ENCODE peak calls at places on chromosome 18, in nine cellular contexts. One of them, this sample, is unnamed.

GRCh38 chr18:51610481-51610880 is 413.0 kb upstream of the MEX3C start:
- DNase-seq in AG04449: no peak
- DNase-seq in ascending aorta: no peak
- DNase-seq in heart right ventricle: no peak
- DNase-seq in RWPE1: no peak
- DNase-seq in BJ: no peak
- DNase-seq in endothelial cell: no peak
- DNase-seq in nephron progenitor cell: no peak
- DNase-seq in left ventricle myocardium inferior: no peak
- DNase-seq in this sample: no peak

GRCh38 chr18:56550121-56550520 is 88.3 kb downstream of the TXNL1 start:
- DNase-seq in RWPE1: no peak
- DNase-seq in left ventricle myocardium inferior: no peak
- DNase-seq in AG04449: no peak
- DNase-seq in endothelial cell: no peak
- DNase-seq in nephron progenitor cell: no peak
- DNase-seq in ascending aorta: no peak
- DNase-seq in BJ: no peak
- DNase-seq in heart right ventricle: no peak
- DNase-seq in this sample: no peak

GRCh38 chr18:59918320-59918755 is 18.5 kb downstream of the PMAIP1 start:
- DNase-seq in BJ: no peak
- DNase-seq in left ventricle myocardium inferior: peak; percentile 30
- DNase-seq in heart right ventricle: no peak
- DNase-seq in nephron progenitor cell: peak; percentile 17
- DNase-seq in endothelial cell: no peak
- DNase-seq in RWPE1: peak; percentile 64
- DNase-seq in ascending aorta: no peak
- DNase-seq in AG04449: no peak
- DNase-seq in this sample: no peak

GRCh38 chr18:27652480-27653121 is 467.5 kb upstream of the CHST9 start:
- DNase-seq in heart right ventricle: peak; percentile 10
- DNase-seq in nephron progenitor cell: no peak
- DNase-seq in AG04449: no peak
- DNase-seq in BJ: no peak
- DNase-seq in endothelial cell: no peak
- DNase-seq in RWPE1: no peak
- DNase-seq in ascending aorta: no peak
- DNase-seq in left ventricle myocardium inferior: no peak
- DNase-seq in this sample: no peak

GRCh38 chr18:55732227-55733106 is 144.5 kb upstream of the TCF4 start:
- DNase-seq in endothelial cell: no peak
- DNase-seq in nephron progenitor cell: no peak
- DNase-seq in RWPE1: no peak
- DNase-seq in ascending aorta: no peak
- DNase-seq in AG04449: no peak
- DNase-seq in BJ: no peak
- DNase-seq in heart right ventricle: no peak
- DNase-seq in left ventricle myocardium inferior: no peak
- DNase-seq in this sample: no peak

GRCh38 chr18:13272411-13272810 is 53.9 kb downstream of the LDLRAD4 start:
- DNase-seq in ascending aorta: no peak
- DNase-seq in endothelial cell: no peak
- DNase-seq in BJ: no peak
- DNase-seq in RWPE1: no peak
- DNase-seq in AG04449: no peak
- DNase-seq in nephron progenitor cell: no peak
- DNase-seq in left ventricle myocardium inferior: peak; percentile 59
- DNase-seq in heart right ventricle: peak; percentile 44
- DNase-seq in this sample: no peak

GRCh38 chr18:44062345-44062744 is 618.3 kb upstream of the SETBP1 start:
- DNase-seq in left ventricle myocardium inferior: no peak
- DNase-seq in endothelial cell: no peak
- DNase-seq in ascending aorta: no peak
- DNase-seq in nephron progenitor cell: no peak
- DNase-seq in AG04449: no peak
- DNase-seq in heart right ventricle: no peak
- DNase-seq in RWPE1: no peak
- DNase-seq in BJ: no peak
- DNase-seq in this sample: no peak

GRCh38 chr18:42807852-42808251 is 307.6 kb downstream of the RIT2 start:
- DNase-seq in endothelial cell: no peak
- DNase-seq in RWPE1: no peak
- DNase-seq in ascending aorta: no peak
- DNase-seq in BJ: no peak
- DNase-seq in nephron progenitor cell: no peak
- DNase-seq in AG04449: no peak
- DNase-seq in heart right ventricle: no peak
- DNase-seq in left ventricle myocardium inferior: no peak
- DNase-seq in this sample: no peak

GRCh38 chr18:48019557-48019956 is 89.1 kb upstream of the SMAD2 start:
- DNase-seq in endothelial cell: no peak
- DNase-seq in left ventricle myocardium inferior: no peak
- DNase-seq in BJ: no peak
- DNase-seq in heart right ventricle: no peak
- DNase-seq in RWPE1: no peak
- DNase-seq in nephron progenitor cell: no peak
- DNase-seq in AG04449: no peak
- DNase-seq in ascending aorta: no peak
- DNase-seq in this sample: no peak
- TF ChIP-seq CTCF in endothelial cell: no peak
- TF ChIP-seq CTCF in left ventricle myocardium inferior: no peak
- TF ChIP-seq CTCF in BJ: no peak
- TF ChIP-seq CTCF in heart right ventricle: no peak
- TF ChIP-seq CTCF in RWPE1: no peak
- TF ChIP-seq CTCF in nephron progenitor cell: no peak
- TF ChIP-seq CTCF in AG04449: no peak
- TF ChIP-seq CTCF in ascending aorta: no peak
- TF ChIP-seq CTCF in this sample: no peak

DNA sequence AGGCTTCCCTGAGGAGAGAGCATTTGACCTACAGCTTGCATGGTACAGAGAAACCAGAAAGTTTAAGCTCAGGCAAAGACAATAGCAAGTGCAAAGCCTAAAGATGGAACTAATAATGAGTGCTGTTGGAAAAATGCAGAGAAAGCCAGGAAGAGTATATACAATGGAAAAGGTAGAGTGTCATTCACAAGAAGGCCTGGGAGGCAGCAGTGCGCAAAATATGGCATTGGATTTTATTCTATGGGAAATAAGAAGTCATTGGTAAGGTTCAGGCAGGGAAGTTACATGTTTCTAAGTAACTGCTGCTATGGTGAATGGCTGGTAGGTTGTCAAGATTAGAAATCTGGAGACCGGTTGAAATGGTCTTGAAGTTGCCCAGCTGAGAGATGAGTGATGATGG is 2167.3 kb upstream of the CELF4 start:
- DNase-seq in nephron progenitor cell: no peak
- DNase-seq in endothelial cell: no peak
- DNase-seq in heart right ventricle: no peak
- DNase-seq in AG04449: no peak
- DNase-seq in RWPE1: no peak
- DNase-seq in BJ: no peak
- DNase-seq in ascending aorta: no peak
- DNase-seq in left ventricle myocardium inferior: no peak
- DNase-seq in this sample: no peak
- TF ChIP-seq CTCF in nephron progenitor cell: peak; percentile 11
- TF ChIP-seq CTCF in endothelial cell: no peak
- TF ChIP-seq CTCF in heart right ventricle: no peak
- TF ChIP-seq CTCF in AG04449: no peak
- TF ChIP-seq CTCF in RWPE1: no peak
- TF ChIP-seq CTCF in BJ: no peak
- TF ChIP-seq CTCF in ascending aorta: no peak
- TF ChIP-seq CTCF in left ventricle myocardium inferior: no peak
- TF ChIP-seq CTCF in this sample: no peak

GRCh38 chr18:62717059-62717849 is 1.9 kb downstream of the PHLPP1 start:
- DNase-seq in BJ: no peak
- DNase-seq in nephron progenitor cell: peak; percentile 23
- DNase-seq in RWPE1: peak; percentile 53
- DNase-seq in endothelial cell: peak; percentile 7
- DNase-seq in left ventricle myocardium inferior: no peak
- DNase-seq in AG04449: no peak
- DNase-seq in heart right ventricle: peak; percentile 9
- DNase-seq in ascending aorta: no peak
- DNase-seq in this sample: no peak

GRCh38 chr18:62715439-62715792 is at the start of gene PHLPP1:
- DNase-seq in AG04449: no peak
- DNase-seq in left ventricle myocardium inferior: no peak
- DNase-seq in RWPE1: no peak
- DNase-seq in nephron progenitor cell: no peak
- DNase-seq in heart right ventricle: no peak
- DNase-seq in endothelial cell: no peak
- DNase-seq in ascending aorta: no peak
- DNase-seq in BJ: no peak
- DNase-seq in this sample: no peak

GRCh38 chr18:62715829-62716678 is 713 bp downstream of the PHLPP1 start:
- DNase-seq in heart right ventricle: peak; percentile 29
- DNase-seq in nephron progenitor cell: peak; percentile 60
- DNase-seq in BJ: no peak
- DNase-seq in AG04449: no peak
- DNase-seq in RWPE1: peak; percentile 49
- DNase-seq in left ventricle myocardium inferior: peak; percentile 57
- DNase-seq in endothelial cell: peak; percentile 62
- DNase-seq in ascending aorta: no peak
- DNase-seq in this sample: no peak

GRCh38 chr18:62717850-62718229 is 2.5 kb downstream of the PHLPP1 start:
- DNase-seq in AG04449: no peak
- DNase-seq in RWPE1: no peak
- DNase-seq in endothelial cell: no peak
- DNase-seq in heart right ventricle: no peak
- DNase-seq in nephron progenitor cell: no peak
- DNase-seq in left ventricle myocardium inferior: no peak
- DNase-seq in ascending aorta: no peak
- DNase-seq in BJ: no peak
- DNase-seq in this sample: no peak

GRCh38 chr18:62716679-62717058 is 1.3 kb downstream of the PHLPP1 start:
- DNase-seq in AG04449: no peak
- DNase-seq in BJ: no peak
- DNase-seq in nephron progenitor cell: peak; percentile 69
- DNase-seq in RWPE1: peak; percentile 37
- DNase-seq in heart right ventricle: peak; percentile 45
- DNase-seq in endothelial cell: peak; percentile 69
- DNase-seq in left ventricle myocardium inferior: peak; percentile 59
- DNase-seq in ascending aorta: no peak
- DNase-seq in this sample: no peak
- TF ChIP-seq CTCF in AG04449: peak; percentile 32
- TF ChIP-seq CTCF in BJ: peak; percentile 14
- TF ChIP-seq CTCF in nephron progenitor cell: no peak
- TF ChIP-seq CTCF in RWPE1: no peak
- TF ChIP-seq CTCF in heart right ventricle: peak; percentile 58
- TF ChIP-seq CTCF in endothelial cell: no peak
- TF ChIP-seq CTCF in left ventricle myocardium inferior: no peak
- TF ChIP-seq CTCF in ascending aorta: no peak
- TF ChIP-seq CTCF in this sample: no peak

GRCh38 chr18:72768681-72769229 is 99.0 kb downstream of the NETO1 start:
- DNase-seq in ascending aorta: no peak
- DNase-seq in endothelial cell: no peak
- DNase-seq in RWPE1: no peak
- DNase-seq in AG04449: no peak
- DNase-seq in heart right ventricle: no peak
- DNase-seq in BJ: no peak
- DNase-seq in nephron progenitor cell: no peak
- DNase-seq in left ventricle myocardium inferior: no peak
- DNase-seq in this sample: no peak
- TF ChIP-seq CTCF in ascending aorta: no peak
- TF ChIP-seq CTCF in endothelial cell: no peak
- TF ChIP-seq CTCF in RWPE1: no peak
- TF ChIP-seq CTCF in AG04449: no peak
- TF ChIP-seq CTCF in heart right ventricle: no peak
- TF ChIP-seq CTCF in BJ: no peak
- TF ChIP-seq CTCF in nephron progenitor cell: no peak
- TF ChIP-seq CTCF in left ventricle myocardium inferior: no peak
- TF ChIP-seq CTCF in this sample: no peak

DNA sequence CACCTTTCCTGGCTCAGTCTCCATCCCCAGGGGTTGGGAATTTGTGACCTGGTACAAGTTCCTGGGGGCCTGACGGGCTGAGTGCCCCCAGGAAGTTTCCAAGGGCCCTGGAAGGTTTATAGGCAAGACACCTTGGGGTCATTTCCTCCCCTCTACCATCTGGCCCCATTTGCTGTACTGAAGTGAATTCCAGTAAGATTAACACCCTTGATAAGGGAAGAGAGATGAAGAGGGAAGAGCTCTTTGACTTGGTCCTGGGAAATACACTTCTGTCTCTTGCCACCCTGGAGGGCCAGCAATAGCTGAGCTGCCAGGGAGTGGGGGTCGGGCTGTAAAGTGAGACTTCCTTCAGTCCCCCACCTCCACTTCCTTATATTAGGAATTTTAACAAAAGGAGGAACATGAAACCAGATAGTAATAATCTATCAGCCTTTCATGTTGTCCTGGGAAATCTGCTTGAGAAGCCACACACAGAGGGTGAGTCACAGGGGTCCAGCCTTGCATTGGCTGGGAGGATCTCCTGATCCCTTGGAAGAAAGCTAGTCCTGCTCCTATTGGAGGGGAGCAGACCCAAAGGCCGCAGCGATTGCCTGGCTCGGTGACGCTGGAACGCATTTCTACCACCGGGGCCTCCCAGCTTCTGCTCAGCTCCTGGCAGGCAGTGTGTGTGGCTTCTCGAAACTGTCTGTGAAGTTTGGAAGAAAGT is 87.4 kb downstream of the ACAA2 start:
- DNase-seq in AG04449: peak; percentile 93
- DNase-seq in left ventricle myocardium inferior: peak; percentile 67
- DNase-seq in ascending aorta: no peak
- DNase-seq in RWPE1: no peak
- DNase-seq in heart right ventricle: peak; percentile 55
- DNase-seq in nephron progenitor cell: peak; percentile 44
- DNase-seq in endothelial cell: peak; percentile 36
- DNase-seq in BJ: peak; percentile 89
- DNase-seq in this sample: peak; percentile 84
- TF ChIP-seq CTCF in AG04449: peak; percentile 42
- TF ChIP-seq CTCF in left ventricle myocardium inferior: no peak
- TF ChIP-seq CTCF in ascending aorta: no peak
- TF ChIP-seq CTCF in RWPE1: no peak
- TF ChIP-seq CTCF in heart right ventricle: no peak
- TF ChIP-seq CTCF in nephron progenitor cell: no peak
- TF ChIP-seq CTCF in endothelial cell: no peak
- TF ChIP-seq CTCF in BJ: peak; percentile 46
- TF ChIP-seq CTCF in this sample: no peak

DNA sequence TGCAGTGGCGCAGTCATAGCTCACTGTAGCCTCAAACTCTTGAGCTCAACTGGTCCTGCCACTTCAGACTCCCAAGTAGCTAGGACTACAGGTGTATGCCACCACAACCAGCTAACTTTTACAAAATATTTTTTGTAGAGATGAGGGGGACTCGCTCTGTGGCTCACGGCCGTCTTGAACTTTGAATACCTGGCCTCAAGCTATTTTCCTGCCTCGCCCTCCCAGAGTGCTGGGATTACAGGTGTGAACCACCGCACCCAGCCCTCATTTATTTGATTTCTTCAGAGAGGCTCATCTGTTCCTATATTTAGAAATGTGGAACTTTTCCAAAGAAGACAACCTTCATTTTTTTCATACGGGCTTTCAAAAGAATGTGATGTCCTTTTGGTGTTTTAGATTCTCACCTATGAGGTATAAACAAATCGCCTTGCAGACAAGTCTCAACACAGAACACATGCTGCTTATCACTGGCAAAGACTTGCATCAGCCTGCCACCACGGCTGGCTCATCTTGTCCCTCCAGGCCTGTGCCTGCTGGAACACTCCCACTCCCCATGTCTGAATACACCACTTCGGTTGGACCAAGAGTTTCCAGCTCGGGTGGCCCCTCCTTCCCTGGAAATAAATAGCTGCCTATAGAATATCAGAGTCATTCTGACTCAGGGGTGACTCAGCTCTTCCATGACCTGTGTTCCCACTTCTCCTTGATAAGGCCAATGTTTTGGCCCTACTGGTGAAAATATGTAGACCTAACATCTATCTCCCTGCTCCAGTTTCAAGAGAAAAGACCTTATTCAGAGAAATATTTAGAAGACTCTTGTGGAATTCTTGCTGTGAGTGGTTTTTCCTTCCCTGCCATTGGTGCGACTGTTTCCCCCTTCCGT is 202.6 kb downstream of the TGIF1 start:
- DNase-seq in heart right ventricle: peak; percentile 58
- DNase-seq in nephron progenitor cell: no peak
- DNase-seq in left ventricle myocardium inferior: peak; percentile 28
- DNase-seq in RWPE1: peak; percentile 97
- DNase-seq in AG04449: peak; percentile 79
- DNase-seq in ascending aorta: peak; percentile 32
- DNase-seq in BJ: peak; percentile 63
- DNase-seq in endothelial cell: no peak
- DNase-seq in this sample: peak; percentile 82
- TF ChIP-seq CTCF in heart right ventricle: no peak
- TF ChIP-seq CTCF in nephron progenitor cell: no peak
- TF ChIP-seq CTCF in left ventricle myocardium inferior: no peak
- TF ChIP-seq CTCF in RWPE1: no peak
- TF ChIP-seq CTCF in AG04449: no peak
- TF ChIP-seq CTCF in ascending aorta: no peak
- TF ChIP-seq CTCF in BJ: peak; percentile 8
- TF ChIP-seq CTCF in endothelial cell: no peak
- TF ChIP-seq CTCF in this sample: no peak